ENCODE peak calls at places on chromosomes 12 and 14, in eight cellular contexts. One of them, this sample, is unnamed.
A peak's percentile ranks its signal among the peaks of the same experiment; 100 is the strongest.

GRCh38 chr14:101192661-101193000 is 289.1 kb upstream of the RTL1 start:
- DNase-seq in fibroblast of lung: no peak
- DNase-seq in SK-N-DZ: no peak
- DNase-seq in head of caudate nucleus: no peak
- DNase-seq in effector memory CD4-positive, alpha-beta T cell: no peak
- DNase-seq in aorta: no peak
- DNase-seq in endodermal cell: no peak
- DNase-seq in T-helper 1 cell: no peak
- DNase-seq in this sample: peak; percentile 69

GRCh38 chr14:99532310-99532709 is 51.1 kb downstream of the CCNK start:
- DNase-seq in fibroblast of lung: no peak
- DNase-seq in SK-N-DZ: no peak
- DNase-seq in head of caudate nucleus: no peak
- DNase-seq in effector memory CD4-positive, alpha-beta T cell: no peak
- DNase-seq in aorta: no peak
- DNase-seq in endodermal cell: no peak
- DNase-seq in T-helper 1 cell: no peak
- DNase-seq in this sample: no peak

GRCh38 chr12:25994252-25994651 is 35.8 kb downstream of the RASSF8 start:
- DNase-seq in fibroblast of lung: peak; percentile 99
- DNase-seq in SK-N-DZ: no peak
- DNase-seq in head of caudate nucleus: no peak
- DNase-seq in effector memory CD4-positive, alpha-beta T cell: no peak
- DNase-seq in aorta: no peak
- DNase-seq in endodermal cell: no peak
- DNase-seq in T-helper 1 cell: no peak
- DNase-seq in this sample: no peak

GRCh38 chr12:85814116-85814515 is 22.1 kb downstream of the RASSF9 start:
- DNase-seq in fibroblast of lung: no peak
- DNase-seq in SK-N-DZ: no peak
- DNase-seq in head of caudate nucleus: no peak
- DNase-seq in effector memory CD4-positive, alpha-beta T cell: no peak
- DNase-seq in aorta: no peak
- DNase-seq in endodermal cell: no peak
- DNase-seq in T-helper 1 cell: no peak
- DNase-seq in this sample: no peak

GRCh38 chr14:71665157-71665556 is 267.1 kb upstream of the RGS6 start:
- DNase-seq in fibroblast of lung: peak; percentile 91
- DNase-seq in SK-N-DZ: no peak
- DNase-seq in head of caudate nucleus: no peak
- DNase-seq in effector memory CD4-positive, alpha-beta T cell: no peak
- DNase-seq in aorta: no peak
- DNase-seq in endodermal cell: no peak
- DNase-seq in T-helper 1 cell: no peak
- DNase-seq in this sample: no peak

GRCh38 chr14:87250992-87251391 is 742.0 kb downstream of the GALC start:
- DNase-seq in fibroblast of lung: no peak
- DNase-seq in SK-N-DZ: no peak
- DNase-seq in head of caudate nucleus: no peak
- DNase-seq in effector memory CD4-positive, alpha-beta T cell: no peak
- DNase-seq in aorta: no peak
- DNase-seq in endodermal cell: no peak
- DNase-seq in T-helper 1 cell: no peak
- DNase-seq in this sample: no peak

GRCh38 chr14:65302571-65303184 is 109.9 kb upstream of the FUT8 start:
- DNase-seq in fibroblast of lung: peak; percentile 31
- DNase-seq in SK-N-DZ: no peak
- DNase-seq in head of caudate nucleus: no peak
- DNase-seq in effector memory CD4-positive, alpha-beta T cell: no peak
- DNase-seq in aorta: no peak
- DNase-seq in endodermal cell: no peak
- DNase-seq in T-helper 1 cell: no peak
- DNase-seq in this sample: no peak

GRCh38 chr12:52054838-52055741 is 3.8 kb downstream of the NR4A1 start:
- DNase-seq in fibroblast of lung: no peak
- DNase-seq in SK-N-DZ: no peak
- DNase-seq in head of caudate nucleus: no peak
- DNase-seq in effector memory CD4-positive, alpha-beta T cell: no peak
- DNase-seq in aorta: no peak
- DNase-seq in endodermal cell: no peak
- DNase-seq in T-helper 1 cell: no peak
- DNase-seq in this sample: no peak

GRCh38 chr14:96681826-96682225 is 115.4 kb upstream of the VRK1 start:
- DNase-seq in fibroblast of lung: peak; percentile 15
- DNase-seq in SK-N-DZ: no peak
- DNase-seq in head of caudate nucleus: no peak
- DNase-seq in effector memory CD4-positive, alpha-beta T cell: no peak
- DNase-seq in aorta: no peak
- DNase-seq in endodermal cell: no peak
- DNase-seq in T-helper 1 cell: no peak
- DNase-seq in this sample: no peak

GRCh38 chr12:124681779-124682391 is 114.5 kb upstream of the NCOR2 start:
- DNase-seq in fibroblast of lung: peak; percentile 84
- DNase-seq in SK-N-DZ: no peak
- DNase-seq in head of caudate nucleus: no peak
- DNase-seq in effector memory CD4-positive, alpha-beta T cell: no peak
- DNase-seq in aorta: peak; percentile 78
- DNase-seq in endodermal cell: peak; percentile 71
- DNase-seq in T-helper 1 cell: no peak
- DNase-seq in this sample: peak; percentile 79

GRCh38 chr12:117189725-117190209 is 503 bp downstream of the FBXO21 start:
- DNase-seq in fibroblast of lung: peak; percentile 35
- DNase-seq in SK-N-DZ: peak; percentile 37
- DNase-seq in head of caudate nucleus: peak; percentile 58
- DNase-seq in effector memory CD4-positive, alpha-beta T cell: no peak
- DNase-seq in aorta: peak; percentile 56
- DNase-seq in endodermal cell: peak; percentile 81
- DNase-seq in T-helper 1 cell: peak; percentile 22
- DNase-seq in this sample: no peak

GRCh38 chr12:103855036-103855712 is 14.1 kb upstream of the NT5DC3 start:
- DNase-seq in fibroblast of lung: peak; percentile 95
- DNase-seq in SK-N-DZ: no peak
- DNase-seq in head of caudate nucleus: no peak
- DNase-seq in effector memory CD4-positive, alpha-beta T cell: no peak
- DNase-seq in aorta: no peak
- DNase-seq in endodermal cell: no peak
- DNase-seq in T-helper 1 cell: no peak
- DNase-seq in this sample: no peak

GRCh38 chr12:49389092-49389703 is 21.9 kb downstream of the SPATS2 start:
- DNase-seq in fibroblast of lung: no peak
- DNase-seq in SK-N-DZ: no peak
- DNase-seq in head of caudate nucleus: no peak
- DNase-seq in effector memory CD4-positive, alpha-beta T cell: peak; percentile 19
- DNase-seq in aorta: peak; percentile 70
- DNase-seq in endodermal cell: peak; percentile 98
- DNase-seq in T-helper 1 cell: peak; percentile 42
- DNase-seq in this sample: no peak

GRCh38 chr12:130589391-130590317 is 126.4 kb downstream of the RIMBP2 start:
- DNase-seq in fibroblast of lung: no peak
- DNase-seq in SK-N-DZ: no peak
- DNase-seq in head of caudate nucleus: no peak
- DNase-seq in effector memory CD4-positive, alpha-beta T cell: no peak
- DNase-seq in aorta: no peak
- DNase-seq in endodermal cell: no peak
- DNase-seq in T-helper 1 cell: no peak
- DNase-seq in this sample: peak; percentile 55

GRCh38 chr12:123762715-123763052 is 583 bp downstream of the DNAH10 start:
- DNase-seq in fibroblast of lung: no peak
- DNase-seq in SK-N-DZ: no peak
- DNase-seq in head of caudate nucleus: no peak
- DNase-seq in effector memory CD4-positive, alpha-beta T cell: no peak
- DNase-seq in aorta: no peak
- DNase-seq in endodermal cell: no peak
- DNase-seq in T-helper 1 cell: no peak
- DNase-seq in this sample: no peak

GRCh38 chr14:100156776-100157175 is 2.7 kb downstream of the DEGS2 start:
- DNase-seq in fibroblast of lung: no peak
- DNase-seq in SK-N-DZ: no peak
- DNase-seq in head of caudate nucleus: no peak
- DNase-seq in effector memory CD4-positive, alpha-beta T cell: no peak
- DNase-seq in aorta: no peak
- DNase-seq in endodermal cell: no peak
- DNase-seq in T-helper 1 cell: no peak
- DNase-seq in this sample: no peak

GRCh38 chr12:121709478-121709890 is 3.1 kb upstream of the TMEM120B start:
- DNase-seq in fibroblast of lung: peak; percentile 93
- DNase-seq in SK-N-DZ: no peak
- DNase-seq in head of caudate nucleus: no peak
- DNase-seq in effector memory CD4-positive, alpha-beta T cell: no peak
- DNase-seq in aorta: no peak
- DNase-seq in endodermal cell: peak; percentile 74
- DNase-seq in T-helper 1 cell: no peak
- DNase-seq in this sample: no peak

GRCh38 chr14:39034481-39035296 is 68.3 kb downstream of the SEC23A start:
- DNase-seq in fibroblast of lung: no peak
- DNase-seq in SK-N-DZ: no peak
- DNase-seq in head of caudate nucleus: no peak
- DNase-seq in effector memory CD4-positive, alpha-beta T cell: no peak
- DNase-seq in aorta: no peak
- DNase-seq in endodermal cell: no peak
- DNase-seq in T-helper 1 cell: no peak
- DNase-seq in this sample: no peak

GRCh38 chr14:67908061-67908767 is 88.6 kb downstream of the RAD51B start:
- DNase-seq in fibroblast of lung: peak; percentile 71
- DNase-seq in SK-N-DZ: no peak
- DNase-seq in head of caudate nucleus: no peak
- DNase-seq in effector memory CD4-positive, alpha-beta T cell: no peak
- DNase-seq in aorta: no peak
- DNase-seq in endodermal cell: no peak
- DNase-seq in T-helper 1 cell: no peak
- DNase-seq in this sample: no peak

GRCh38 chr12:24780969-24781368 is 167.9 kb downstream of the BCAT1 start:
- DNase-seq in fibroblast of lung: peak; percentile 32
- DNase-seq in SK-N-DZ: peak; percentile 45
- DNase-seq in head of caudate nucleus: no peak
- DNase-seq in effector memory CD4-positive, alpha-beta T cell: no peak
- DNase-seq in aorta: no peak
- DNase-seq in endodermal cell: no peak
- DNase-seq in T-helper 1 cell: no peak
- DNase-seq in this sample: no peak

GRCh38 chr12:3076730-3077571 is at the start of gene TSPAN9:
- DNase-seq in fibroblast of lung: peak; percentile 65
- DNase-seq in SK-N-DZ: peak; percentile 59
- DNase-seq in head of caudate nucleus: peak; percentile 79
- DNase-seq in effector memory CD4-positive, alpha-beta T cell: peak; percentile 56
- DNase-seq in aorta: peak; percentile 79
- DNase-seq in endodermal cell: peak; percentile 94
- DNase-seq in T-helper 1 cell: peak; percentile 71
- DNase-seq in this sample: peak; percentile 87

GRCh38 chr12:132625731-132626430 is 7.3 kb downstream of the P2RX2 start:
- DNase-seq in fibroblast of lung: no peak
- DNase-seq in SK-N-DZ: no peak
- DNase-seq in head of caudate nucleus: no peak
- DNase-seq in effector memory CD4-positive, alpha-beta T cell: no peak
- DNase-seq in aorta: no peak
- DNase-seq in endodermal cell: no peak
- DNase-seq in T-helper 1 cell: no peak
- DNase-seq in this sample: no peak

GRCh38 chr14:103808403-103809001 is 38.9 kb downstream of the PPP1R13B start:
- DNase-seq in fibroblast of lung: peak; percentile 59
- DNase-seq in SK-N-DZ: peak; percentile 40
- DNase-seq in head of caudate nucleus: peak; percentile 81
- DNase-seq in effector memory CD4-positive, alpha-beta T cell: peak; percentile 32
- DNase-seq in aorta: peak; percentile 80
- DNase-seq in endodermal cell: peak; percentile 91
- DNase-seq in T-helper 1 cell: peak; percentile 44
- DNase-seq in this sample: peak; percentile 81

GRCh38 chr12:106274575-106275081 is 26.8 kb upstream of the CKAP4 start:
- DNase-seq in fibroblast of lung: peak; percentile 37
- DNase-seq in SK-N-DZ: no peak
- DNase-seq in head of caudate nucleus: no peak
- DNase-seq in effector memory CD4-positive, alpha-beta T cell: no peak
- DNase-seq in aorta: no peak
- DNase-seq in endodermal cell: no peak
- DNase-seq in T-helper 1 cell: no peak
- DNase-seq in this sample: no peak

GRCh38 chr12:90244232-90244631 is 535.6 kb upstream of the ATP2B1 start:
- DNase-seq in fibroblast of lung: no peak
- DNase-seq in SK-N-DZ: no peak
- DNase-seq in head of caudate nucleus: no peak
- DNase-seq in effector memory CD4-positive, alpha-beta T cell: no peak
- DNase-seq in aorta: no peak
- DNase-seq in endodermal cell: no peak
- DNase-seq in T-helper 1 cell: no peak
- DNase-seq in this sample: no peak

GRCh38 chr12:9651265-9651729 is 18.2 kb upstream of the CLEC2D start:
- DNase-seq in fibroblast of lung: peak; percentile 86
- DNase-seq in SK-N-DZ: no peak
- DNase-seq in head of caudate nucleus: no peak
- DNase-seq in effector memory CD4-positive, alpha-beta T cell: no peak
- DNase-seq in aorta: no peak
- DNase-seq in endodermal cell: no peak
- DNase-seq in T-helper 1 cell: peak; percentile 12
- DNase-seq in this sample: no peak

GRCh38 chr12:124466200-124467128 is 100.9 kb downstream of the NCOR2 start:
- DNase-seq in fibroblast of lung: peak; percentile 50
- DNase-seq in SK-N-DZ: no peak
- DNase-seq in head of caudate nucleus: peak; percentile 55
- DNase-seq in effector memory CD4-positive, alpha-beta T cell: peak; percentile 87
- DNase-seq in aorta: peak; percentile 79
- DNase-seq in endodermal cell: no peak
- DNase-seq in T-helper 1 cell: peak; percentile 88
- DNase-seq in this sample: peak; percentile 87

GRCh38 chr12:54251667-54252284 is 28.1 kb downstream of the CBX5 start:
- DNase-seq in fibroblast of lung: peak; percentile 35
- DNase-seq in SK-N-DZ: peak; percentile 49
- DNase-seq in head of caudate nucleus: no peak
- DNase-seq in effector memory CD4-positive, alpha-beta T cell: no peak
- DNase-seq in aorta: no peak
- DNase-seq in endodermal cell: no peak
- DNase-seq in T-helper 1 cell: no peak
- DNase-seq in this sample: no peak

GRCh38 chr14:20184181-20184580 is 6.5 kb upstream of the OR11G2 start:
- DNase-seq in fibroblast of lung: no peak
- DNase-seq in SK-N-DZ: no peak
- DNase-seq in head of caudate nucleus: no peak
- DNase-seq in effector memory CD4-positive, alpha-beta T cell: no peak
- DNase-seq in aorta: no peak
- DNase-seq in endodermal cell: no peak
- DNase-seq in T-helper 1 cell: no peak
- DNase-seq in this sample: no peak

GRCh38 chr14:105398726-105399440 is 545 bp downstream of the TEX22 start:
- DNase-seq in fibroblast of lung: peak; percentile 45
- DNase-seq in SK-N-DZ: peak; percentile 62
- DNase-seq in head of caudate nucleus: no peak
- DNase-seq in effector memory CD4-positive, alpha-beta T cell: no peak
- DNase-seq in aorta: peak; percentile 59
- DNase-seq in endodermal cell: no peak
- DNase-seq in T-helper 1 cell: no peak
- DNase-seq in this sample: no peak

GRCh38 chr12:66548338-66549049 is 130.4 kb downstream of the GRIP1 start:
- DNase-seq in fibroblast of lung: no peak
- DNase-seq in SK-N-DZ: no peak
- DNase-seq in head of caudate nucleus: no peak
- DNase-seq in effector memory CD4-positive, alpha-beta T cell: no peak
- DNase-seq in aorta: no peak
- DNase-seq in endodermal cell: no peak
- DNase-seq in T-helper 1 cell: no peak
- DNase-seq in this sample: no peak

GRCh38 chr14:59254146-59254910 is 65.9 kb downstream of the DAAM1 start:
- DNase-seq in fibroblast of lung: peak; percentile 96
- DNase-seq in SK-N-DZ: no peak
- DNase-seq in head of caudate nucleus: peak; percentile 56
- DNase-seq in effector memory CD4-positive, alpha-beta T cell: no peak
- DNase-seq in aorta: peak; percentile 79
- DNase-seq in endodermal cell: peak; percentile 55
- DNase-seq in T-helper 1 cell: no peak
- DNase-seq in this sample: no peak

GRCh38 chr14:33799705-33800269 is 151.1 kb downstream of the EGLN3 start:
- DNase-seq in fibroblast of lung: no peak
- DNase-seq in SK-N-DZ: peak; percentile 18
- DNase-seq in head of caudate nucleus: no peak
- DNase-seq in effector memory CD4-positive, alpha-beta T cell: no peak
- DNase-seq in aorta: peak; percentile 49
- DNase-seq in endodermal cell: no peak
- DNase-seq in T-helper 1 cell: no peak
- DNase-seq in this sample: no peak

GRCh38 chr14:93375673-93376156 is 28.7 kb downstream of the COX8C start:
- DNase-seq in fibroblast of lung: no peak
- DNase-seq in SK-N-DZ: no peak
- DNase-seq in head of caudate nucleus: no peak
- DNase-seq in effector memory CD4-positive, alpha-beta T cell: no peak
- DNase-seq in aorta: no peak
- DNase-seq in endodermal cell: no peak
- DNase-seq in T-helper 1 cell: no peak
- DNase-seq in this sample: no peak